ENCODE peak calls at places on chromosomes 7 and 10, in five cellular contexts. O is Calu3, N is neural crest cell, I is glutamatergic neuron, W is NCI-H1417. Y is an unnamed sample.

GRCh38 chr10:93826355-93826754 is 67.4 kb upstream of the SLC35G1 start:
- DNase-seq in O (no peak), N (no peak), I (peak), W (no peak), Y (no peak)

GRCh38 chr7:51300762-51301674 is 15.6 kb downstream of the COBL start:
- DNase-seq in O (no peak), N (no peak), I (no peak), W (no peak), Y (no peak)

GRCh38 chr7:66283003-66283920 is 78.1 kb downstream of the TPST1 start:
- DNase-seq in O (no peak), N (no peak), I (no peak), W (no peak), Y (no peak)

GRCh38 chr7:81956520-81956919 is 186.7 kb upstream of the HGF start:
- DNase-seq in O (peak), N (no peak), I (no peak), W (peak), Y (peak)

GRCh38 chr10:47421057-47421952 is 37.2 kb upstream of the ZNF488 start:
- DNase-seq in O (peak), N (no peak), I (no peak), W (no peak), Y (no peak)

GRCh38 chr7:147207988-147208387 is 1091.4 kb downstream of the CNTNAP2 start:
- DNase-seq in O (no peak), N (no peak), I (no peak), W (no peak), Y (no peak)

GRCh38 chr10:131983780-131984179 is 2.1 kb upstream of the BNIP3 start:
- DNase-seq in O (no peak), N (no peak), I (no peak), W (no peak), Y (no peak)

GRCh38 chr7:91085175-91085574 is 179.1 kb upstream of the FZD1 start:
- DNase-seq in O (no peak), N (no peak), I (no peak), W (no peak), Y (no peak)

GRCh38 chr7:7829667-7830066 is 111.3 kb upstream of the RPA3 start:
- DNase-seq in O (no peak), N (no peak), I (no peak), W (no peak), Y (no peak)

GRCh38 chr7:37267251-37267650 is 181.4 kb downstream of the ELMO1 start:
- DNase-seq in O (no peak), N (no peak), I (no peak), W (no peak), Y (no peak)

GRCh38 chr10:59856104-59856503 is 50.3 kb downstream of the CCDC6 start:
- DNase-seq in O (no peak), N (no peak), I (no peak), W (no peak), Y (no peak)

GRCh38 chr7:87424075-87424474 is 51.4 kb downstream of the ABCB4 start:
- DNase-seq in O (no peak), N (no peak), I (no peak), W (no peak), Y (no peak)

Y was measured in NCI-H1105.